ENCODE peak calls at places on chromosomes 1 and 21, in seven cellular contexts. W is CD4-positive, alpha-beta memory T cell; B is heart left ventricle; T is kidney; E is BJ; X is kidney epithelial cell; Q is prostate gland. H is an unnamed sample.

GRCh38 chr21:37368536-37369279 is 2.1 kb downstream of the DYRK1A start:
- DNase-seq in W (no peak), B (no peak), T (no peak), E (no peak), X (no peak), Q (no peak), H (no peak)

GRCh38 chr21:14836950-14837349 is 227.8 kb downstream of the NRIP1 start:
- DNase-seq in W (no peak), B (no peak), T (no peak), E (peak; percentile 52), X (no peak), Q (no peak), H (no peak)

GRCh38 chr1:227944931-227945890 is 2.5 kb downstream of the WNT9A start:
- DNase-seq in W (no peak), B (peak; percentile 67), T (peak; percentile 64), E (no peak), X (no peak), Q (no peak), H (no peak)

GRCh38 chr1:157138220-157139124 is at the start of gene ETV3:
- DNase-seq in W (peak; percentile 88), B (peak; percentile 94), T (peak; percentile 97), E (peak; percentile 67), X (peak; percentile 71), Q (peak; percentile 92), H (peak; percentile 87)

GRCh38 chr1:43552813-43553212 is 22.1 kb downstream of the PTPRF start:
- DNase-seq in W (no peak), B (peak; percentile 62), T (no peak), E (no peak), X (no peak), Q (peak; percentile 92), H (no peak)

GRCh38 chr1:29655945-29656866 is 419.9 kb downstream of the PTPRU start:
- DNase-seq in W (no peak), B (no peak), T (no peak), E (no peak), X (no peak), Q (no peak), H (peak; percentile 14)

GRCh38 chr1:68211781-68212180 is 20.5 kb downstream of the WLS start:
- DNase-seq in W (no peak), B (no peak), T (no peak), E (no peak), X (no peak), Q (no peak), H (no peak)

GRCh38 chr1:208615356-208615755 is 371.2 kb upstream of the PLXNA2 start:
- DNase-seq in W (no peak), B (no peak), T (no peak), E (no peak), X (no peak), Q (no peak), H (no peak)

GRCh38 chr1:230768903-230769570 is 21.8 kb downstream of the CAPN9 start:
- DNase-seq in W (no peak), B (no peak), T (no peak), E (peak; percentile 53), X (peak; percentile 47), Q (peak; percentile 61), H (no peak)

GRCh38 chr1:79744746-79745145 is 738.2 kb upstream of the ADGRL4 start:
- DNase-seq in W (no peak), B (no peak), T (no peak), E (no peak), X (no peak), Q (no peak), H (no peak)

GRCh38 chr1:168621356-168621755 is 45.0 kb downstream of the XCL1 start:
- DNase-seq in W (no peak), B (peak; percentile 26), T (no peak), E (no peak), X (no peak), Q (no peak), H (no peak)

GRCh38 chr1:36576118-36576517 is 93.4 kb upstream of the CSF3R start:
- DNase-seq in W (peak; percentile 27), B (peak; percentile 37), T (no peak), E (no peak), X (no peak), Q (no peak), H (peak; percentile 18)

GRCh38 chr1:67674260-67675011 is 10.6 kb upstream of the GADD45A start:
- DNase-seq in W (peak; percentile 69), B (peak; percentile 36), T (no peak), E (no peak), X (no peak), Q (peak; percentile 38), H (peak; percentile 62)

DNA sequence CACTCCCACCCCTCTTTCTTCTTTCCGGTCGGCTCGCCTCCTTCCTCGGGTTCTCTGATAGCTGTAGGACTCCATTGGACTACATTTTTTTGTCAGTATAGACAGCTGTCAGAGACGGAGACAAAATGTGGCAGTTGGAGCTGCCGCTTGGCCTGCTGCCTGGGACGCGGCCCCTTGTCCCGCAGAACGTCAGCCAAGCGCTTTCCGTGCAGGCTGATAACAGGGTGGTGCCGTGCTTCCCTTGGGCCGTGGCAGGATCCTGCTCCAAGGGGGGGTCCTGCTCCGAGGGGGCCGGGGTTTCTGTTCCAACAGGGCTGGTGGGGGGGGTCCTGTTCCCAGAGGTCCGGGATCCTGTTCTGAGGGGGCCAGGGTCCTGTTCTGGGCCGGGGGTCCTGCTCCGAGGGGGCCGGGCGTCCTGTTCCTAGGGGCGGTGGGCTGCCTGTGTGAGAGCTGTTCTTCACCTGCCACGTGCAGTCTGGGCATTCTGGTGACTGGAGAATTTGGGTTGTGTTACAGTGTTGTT is 4.9 kb downstream of the SKI start:
- DNase-seq in W (no peak), B (no peak), T (peak; percentile 82), E (no peak), X (no peak), Q (no peak), H (no peak)
- H3K4me3 ChIP-seq in W (peak overlapping the region; percentile 90), B (no peak overlapping the region), T (peak overlapping the region; percentile 83), E (peak overlapping the region; percentile 80), X (no peak overlapping the region), Q (no peak overlapping the region), H (no peak overlapping the region)

GRCh38 chr1:235866207-235866912 is at the start of gene LYST:
- DNase-seq in W (peak; percentile 64), B (peak; percentile 45), T (no peak), E (no peak), X (no peak), Q (peak; percentile 46), H (no peak)

GRCh38 chr1:235861857-235862256 is 4.8 kb downstream of the LYST start:
- DNase-seq in W (no peak), B (no peak), T (no peak), E (no peak), X (no peak), Q (no peak), H (no peak)

GRCh38 chr1:235865565-235866206 is 1.0 kb downstream of the LYST start:
- DNase-seq in W (no peak), B (no peak), T (no peak), E (no peak), X (no peak), Q (no peak), H (no peak)

GRCh38 chr1:235864965-235865525 is 1.7 kb downstream of the LYST start:
- DNase-seq in W (no peak), B (no peak), T (no peak), E (no peak), X (no peak), Q (no peak), H (no peak)

GRCh38 chr1:235864469-235864868 is 2.2 kb downstream of the LYST start:
- DNase-seq in W (no peak), B (no peak), T (no peak), E (no peak), X (no peak), Q (no peak), H (no peak)
- H3K4me3 ChIP-seq in W (no peak overlapping the region), B (no peak overlapping the region), T (no peak overlapping the region), E (no peak overlapping the region), X (no peak overlapping the region), Q (no peak overlapping the region), H (no peak overlapping the region)

DNA sequence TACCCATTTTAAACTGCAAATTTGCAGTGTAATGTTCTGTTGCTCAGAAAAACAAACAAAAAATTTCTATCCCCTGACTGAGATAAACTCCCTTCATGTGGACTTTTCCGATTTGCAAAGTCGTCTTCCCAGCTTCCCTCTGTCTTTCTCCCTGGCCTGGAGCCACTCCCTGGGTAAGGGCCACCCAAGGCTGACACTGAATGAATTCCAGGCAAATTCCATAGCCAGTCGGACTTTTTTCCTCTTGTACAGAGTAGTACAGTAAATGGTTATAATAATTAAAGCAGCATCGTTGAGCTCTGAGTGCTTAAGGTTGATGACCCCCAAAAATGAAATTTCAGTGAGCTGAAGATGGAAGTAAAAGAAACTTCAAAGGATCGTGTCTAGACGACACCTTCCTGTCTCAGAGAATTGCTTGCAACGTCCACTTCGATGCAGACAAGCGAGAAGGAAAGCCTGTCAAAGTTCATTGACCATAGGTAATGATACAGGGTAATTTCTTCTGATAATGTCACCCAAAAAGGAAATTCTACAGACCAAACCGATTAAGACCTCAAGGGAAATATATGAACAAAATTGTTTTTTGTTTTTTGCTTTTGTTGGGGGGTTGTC is 33.6 kb upstream of the LHX8 start:
- DNase-seq in W (no peak), B (no peak), T (no peak), E (no peak), X (no peak), Q (no peak), H (no peak)
- H3K4me3 ChIP-seq in W (no peak overlapping the region), B (no peak overlapping the region), T (no peak overlapping the region), E (no peak overlapping the region), X (no peak overlapping the region), Q (no peak overlapping the region), H (no peak overlapping the region)

GRCh38 chr21:42056996-42057689 is 14.0 kb upstream of the UMODL1 start:
- DNase-seq in W (no peak), B (no peak), T (peak; percentile 66), E (peak; percentile 37), X (no peak), Q (peak; percentile 93), H (no peak)
- H3K4me3 ChIP-seq in W (no peak overlapping the region), B (no peak overlapping the region), T (no peak overlapping the region), E (no peak overlapping the region), X (no peak overlapping the region), Q (no peak overlapping the region), H (no peak overlapping the region)

DNA sequence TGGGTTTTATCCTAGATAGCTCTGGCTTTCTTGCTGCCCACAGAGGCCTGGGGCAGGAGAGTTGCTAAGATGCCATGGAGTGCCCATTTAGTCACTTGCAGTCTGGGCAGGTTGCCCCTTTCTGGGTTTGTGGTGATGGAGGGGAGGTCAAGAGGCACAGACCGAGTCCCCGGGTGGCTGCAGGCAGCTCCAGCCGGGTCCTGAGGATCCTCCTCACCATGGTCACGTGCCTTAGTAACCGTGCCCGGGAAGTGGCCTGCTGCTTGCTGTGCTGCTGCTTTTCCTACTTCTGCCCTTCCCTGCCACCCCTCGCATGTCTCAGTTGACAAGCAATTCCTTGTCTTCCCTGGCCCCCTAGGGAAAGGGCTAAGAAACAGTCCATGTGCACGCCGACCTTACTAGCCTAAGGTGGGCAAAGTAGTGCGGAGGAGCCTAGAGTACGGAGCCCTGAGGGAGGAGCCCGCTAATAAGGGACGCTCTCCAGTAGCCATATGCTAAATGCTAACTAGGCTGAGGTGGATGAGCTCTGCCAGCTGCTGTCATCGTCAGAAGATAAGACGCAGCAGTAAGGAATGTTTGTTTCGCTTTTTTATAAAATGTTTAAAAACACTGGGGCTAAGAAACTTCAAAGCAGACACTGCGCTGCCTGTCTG is 34.9 kb downstream of the CLCA1 start:
- DNase-seq in W (no peak), B (peak; percentile 71), T (peak; percentile 77), E (no peak), X (no peak), Q (peak; percentile 32), H (no peak)
- H3K4me3 ChIP-seq in W (no peak overlapping the region), B (peak overlapping the region; percentile 15), T (peak overlapping the region; percentile 60), E (no peak overlapping the region), X (peak overlapping the region; percentile 11), Q (no peak overlapping the region), H (no peak overlapping the region)

H was measured in Jurkat, Clone E6-1.